ENCODE peak calls at places on chromosomes 16 and 17, in nine cellular contexts. I is non-pigmented ciliary epithelial cell; X is nephron progenitor cell; S is activated T-helper 1 cell treated with anti-CD3 and anti-CD28 coated beads, Interleukin-12 subunit alpha, Interleukin-12 subunit beta, Interleukin-2, Interleukin-4 antibody, amounts not matched to agents 30 ng/mL and 10 ng/mL and 1 ng/mL, durations not matched to agents 14 hours and 24 hours and 36 hours; E is GM03348; Y is cortex of kidney; C is HFF-Myc; N is NCI-H1436; L is epithelial cell of esophagus. J is an unnamed sample.

GRCh38 chr16:87740909-87741424 is 24.8 kb downstream of the KLHDC4 start:
- DNase-seq in I (no peak), X (no peak), S (no peak), E (peak; percentile 40), Y (no peak), C (no peak), N (no peak), L (no peak), J (no peak)

GRCh38 chr17:81537343-81537855 is 9.2 kb downstream of the FSCN2 start:
- DNase-seq in I (no peak), X (peak; percentile 67), S (no peak), E (peak; percentile 49), Y (no peak), C (no peak), N (peak; percentile 44), L (no peak), J (no peak)

GRCh38 chr17:46943511-46944393 is 20.8 kb downstream of the GOSR2 start:
- DNase-seq in I (no peak), X (no peak), S (no peak), E (peak; percentile 37), Y (no peak), C (no peak), N (no peak), L (no peak), J (no peak)

GRCh38 chr16:84917492-84917891 is 93.8 kb downstream of the ZDHHC7 start:
- DNase-seq in I (no peak), X (no peak), S (no peak), E (no peak), Y (no peak), C (no peak), N (no peak), L (no peak), J (no peak)

GRCh38 chr17:47776330-47777197 is 43.5 kb downstream of the TBX21 start:
- DNase-seq in I (no peak), X (peak; percentile 25), S (peak; percentile 12), E (peak; percentile 76), Y (no peak), C (peak; percentile 27), N (peak; percentile 67), L (peak; percentile 63), J (no peak)

GRCh38 chr16:25613931-25614330 is 77.8 kb upstream of the HS3ST4 start:
- DNase-seq in I (no peak), X (no peak), S (no peak), E (no peak), Y (no peak), C (no peak), N (no peak), L (no peak), J (no peak)

GRCh38 chr17:38656959-38657823 is 17.6 kb downstream of the EPOP start:
- DNase-seq in I (no peak), X (no peak), S (no peak), E (no peak), Y (no peak), C (no peak), N (no peak), L (no peak), J (peak; percentile 69)

GRCh38 chr16:56861092-56861610 is 3.9 kb upstream of the SLC12A3 start:
- DNase-seq in I (no peak), X (no peak), S (no peak), E (no peak), Y (no peak), C (no peak), N (no peak), L (no peak), J (no peak)

GRCh38 chr16:4800290-4801041 is 2.0 kb downstream of the ROGDI start:
- DNase-seq in I (no peak), X (peak; percentile 26), S (no peak), E (no peak), Y (no peak), C (no peak), N (no peak), L (peak; percentile 62), J (no peak)

GRCh38 chr17:4743898-4744297 is 4.2 kb upstream of the CXCL16 start:
- DNase-seq in I (no peak), X (no peak), S (no peak), E (no peak), Y (no peak), C (no peak), N (no peak), L (no peak), J (no peak)

GRCh38 chr16:65547799-65548446 is 426.1 kb upstream of the CDH11 start:
- DNase-seq in I (peak; percentile 97), X (no peak), S (no peak), E (peak; percentile 87), Y (no peak), C (peak; percentile 74), N (no peak), L (peak; percentile 76), J (no peak)

GRCh38 chr16:75420987-75421819 is 12.1 kb downstream of the CFDP1 start:
- DNase-seq in I (no peak), X (peak; percentile 88), S (no peak), E (peak; percentile 68), Y (no peak), C (no peak), N (peak; percentile 48), L (peak; percentile 69), J (no peak)

GRCh38 chr17:56599566-56599965 is 6.1 kb downstream of the NOG start:
- DNase-seq in I (no peak), X (no peak), S (no peak), E (no peak), Y (no peak), C (no peak), N (no peak), L (no peak), J (no peak)

GRCh38 chr16:14007460-14007859 is 63.7 kb upstream of the MRTFB start:
- DNase-seq in I (peak; percentile 65), X (no peak), S (no peak), E (no peak), Y (no peak), C (peak; percentile 93), N (no peak), L (peak; percentile 78), J (no peak)

GRCh38 chr16:73916839-73917594 is 379.6 kb upstream of the PSMD7 start:
- DNase-seq in I (no peak), X (no peak), S (no peak), E (no peak), Y (no peak), C (no peak), N (no peak), L (no peak), J (no peak)

GRCh38 chr17:74386397-74386796 is 19.1 kb downstream of the GPR142 start:
- DNase-seq in I (no peak), X (no peak), S (no peak), E (no peak), Y (no peak), C (no peak), N (no peak), L (no peak), J (no peak)

GRCh38 chr16:29317269-29317668 is 89.2 kb downstream of the NPIPB11 start:
- DNase-seq in I (no peak), X (no peak), S (no peak), E (no peak), Y (no peak), C (no peak), N (no peak), L (no peak), J (no peak)

GRCh38 chr17:63698886-63699637 is 863 bp downstream of the LIMD2 start:
- DNase-seq in I (no peak), X (no peak), S (peak; percentile 88), E (peak; percentile 47), Y (no peak), C (no peak), N (peak; percentile 62), L (no peak), J (no peak)

GRCh38 chr17:44219126-44219635 is 294 bp downstream of the UBTF start:
- DNase-seq in I (no peak), X (peak; percentile 78), S (peak; percentile 69), E (peak; percentile 91), Y (no peak), C (no peak), N (peak; percentile 73), L (peak; percentile 75), J (no peak)

GRCh38 chr17:82348434-82348833 is 10.6 kb upstream of the TEX19 start:
- DNase-seq in I (no peak), X (no peak), S (no peak), E (no peak), Y (no peak), C (no peak), N (no peak), L (no peak), J (no peak)

GRCh38 chr16:55711959-55712876 is 56.4 kb downstream of the SLC6A2 start:
- DNase-seq in I (no peak), X (peak; percentile 81), S (peak; percentile 26), E (peak; percentile 64), Y (no peak), C (peak; percentile 40), N (peak; percentile 46), L (peak; percentile 62), J (no peak)

GRCh38 chr17:11144358-11145233 is 96.4 kb upstream of the SHISA6 start:
- DNase-seq in I (no peak), X (peak; percentile 45), S (no peak), E (peak; percentile 62), Y (no peak), C (peak; percentile 0), N (no peak), L (peak; percentile 53), J (no peak)

GRCh38 chr17:1228752-1229353 is 41.4 kb upstream of the BHLHA9 start:
- DNase-seq in I (no peak), X (peak; percentile 31), S (no peak), E (peak; percentile 32), Y (no peak), C (no peak), N (no peak), L (no peak), J (no peak)

GRCh38 chr17:79818026-79818758 is 21.0 kb downstream of the CBX4 start:
- DNase-seq in I (no peak), X (no peak), S (no peak), E (no peak), Y (no peak), C (no peak), N (no peak), L (no peak), J (no peak)

GRCh38 chr16:78745491-78746019 is 646.1 kb downstream of the WWOX start:
- DNase-seq in I (no peak), X (no peak), S (no peak), E (no peak), Y (no peak), C (no peak), N (no peak), L (no peak), J (no peak)

GRCh38 chr16:65414284-65414984 is 292.6 kb upstream of the CDH11 start:
- DNase-seq in I (peak; percentile 86), X (no peak), S (no peak), E (peak; percentile 66), Y (no peak), C (peak; percentile 88), N (no peak), L (peak; percentile 87), J (no peak)

GRCh38 chr17:37671813-37672544 is 28.7 kb upstream of the DDX52 start:
- DNase-seq in I (peak; percentile 74), X (no peak), S (no peak), E (peak; percentile 85), Y (no peak), C (peak; percentile 19), N (no peak), L (peak; percentile 94), J (no peak)

GRCh38 chr16:67914758-67915622 is 16.7 kb downstream of the CTRL start:
- DNase-seq in I (no peak), X (no peak), S (no peak), E (no peak), Y (no peak), C (no peak), N (no peak), L (no peak), J (no peak)

GRCh38 chr16:85492617-85492957 is 120.5 kb upstream of the GSE1 start:
- DNase-seq in I (no peak), X (no peak), S (no peak), E (no peak), Y (no peak), C (no peak), N (no peak), L (no peak), J (no peak)

GRCh38 chr16:8623634-8624033 is 2.1 kb downstream of the METTL22 start:
- DNase-seq in I (no peak), X (no peak), S (no peak), E (peak; percentile 23), Y (no peak), C (no peak), N (no peak), L (peak; percentile 56), J (no peak)

GRCh38 chr16:88920618-88921602 is 54.5 kb upstream of the PABPN1L start:
- DNase-seq in I (no peak), X (no peak), S (no peak), E (peak; percentile 94), Y (no peak), C (peak; percentile 84), N (no peak), L (no peak), J (no peak)